ENCODE peak calls at places on chromosome 1, in seven cellular contexts. D is ecto neural progenitor cell, O is COR-L47, F is GM23338, J is AG09319, V is HEK293T, S is iris pigment epithelial cell. U is an unnamed sample.

GRCh38 chr1:31522556-31522845 is 53.8 kb upstream of the TINAGL1 start:
- DNase-seq in J (no peak), O (no peak), D (no peak), S (no peak), F (no peak), V (no peak), U (no peak)

GRCh38 chr1:15145327-15145726 is 8.2 kb upstream of the TMEM51 start:
- DNase-seq in D (no peak), V (no peak), O (no peak), S (no peak), F (no peak), J (no peak), U (no peak)

GRCh38 chr1:60251426-60251825 is 177.9 kb upstream of the C1orf87 start:
- DNase-seq in D (no peak), S (no peak), J (no peak), O (no peak), V (no peak), F (no peak), U (no peak)

GRCh38 chr1:57235782-57236181 is 188.1 kb downstream of the DAB1 start:
- DNase-seq in J (no peak), O (no peak), F (no peak), S (no peak), V (no peak), D (no peak), U (no peak)

GRCh38 chr1:235250430-235250829 is 77.5 kb downstream of the ARID4B start:
- DNase-seq in D (no peak), S (no peak), F (no peak), O (no peak), J (no peak), V (no peak), U (no peak)

GRCh38 chr1:2783435-2784397 is 17.8 kb downstream of the TTC34 start:
- DNase-seq in O (no peak), J (no peak), F (no peak), D (no peak), S (no peak), V (no peak), U (no peak)

GRCh38 chr1:48627467-48627866 is 149.2 kb downstream of the BEND5 start:
- DNase-seq in J (no peak), F (no peak), O (peak), V (no peak), S (no peak), D (no peak), U (no peak)

GRCh38 chr1:37602750-37603694 is 7.3 kb upstream of the GNL2 start:
- DNase-seq in D (no peak), V (peak), O (peak), S (peak), J (no peak), F (peak), U (peak)

GRCh38 chr1:17874665-17875064 is 119.5 kb downstream of the ACTL8 start:
- DNase-seq in F (peak), O (no peak), J (peak), S (peak), D (no peak), V (no peak), U (no peak)

GRCh38 chr1:168499094-168500049 is 44.4 kb downstream of the XCL2 start:
- DNase-seq in V (no peak), D (no peak), S (peak), O (no peak), F (no peak), J (no peak), U (no peak)

GRCh38 chr1:24769656-24770651 is 24.7 kb downstream of the CLIC4 start:
- DNase-seq in F (no peak), S (peak), J (peak), V (peak), O (no peak), D (no peak), U (no peak)

U was measured in GM19239.